ENCODE peak calls at places on chromosomes 3 and 15, in four cellular contexts. One of them, this sample, is unnamed.

GRCh38 chr3:165729756-165730155 is 107.5 kb downstream of the BCHE start:
- DNase-seq in HCT116: no peak
- DNase-seq in GM12878: no peak
- DNase-seq in K562: no peak
- DNase-seq in this sample: no peak

GRCh38 chr3:168077091-168077490 is 18.6 kb downstream of the GOLIM4 start:
- DNase-seq in HCT116: no peak
- DNase-seq in GM12878: no peak
- DNase-seq in K562: no peak
- DNase-seq in this sample: no peak

GRCh38 chr3:84126160-84126559 is 832.6 kb upstream of the CADM2 start:
- DNase-seq in HCT116: no peak
- DNase-seq in GM12878: no peak
- DNase-seq in K562: peak
- DNase-seq in this sample: no peak

GRCh38 chr3:133112666-133113065 is 74.5 kb downstream of the TMEM108 start:
- DNase-seq in HCT116: no peak
- DNase-seq in GM12878: no peak
- DNase-seq in K562: no peak
- DNase-seq in this sample: no peak

GRCh38 chr3:100260081-100260684 is 609 bp upstream of the TBC1D23 start:
- DNase-seq in HCT116: no peak
- DNase-seq in GM12878: no peak
- DNase-seq in K562: peak
- DNase-seq in this sample: no peak

GRCh38 chr3:17412950-17413530 is 329.4 kb downstream of the TBC1D5 start:
- DNase-seq in HCT116: peak
- DNase-seq in GM12878: peak
- DNase-seq in K562: peak
- DNase-seq in this sample: no peak

GRCh38 chr15:91894606-91895005 is 41.1 kb downstream of the SLCO3A1 start:
- DNase-seq in HCT116: no peak
- DNase-seq in GM12878: no peak
- DNase-seq in K562: no peak
- DNase-seq in this sample: no peak

GRCh38 chr3:152574461-152575079 is 260.4 kb upstream of the P2RY1 start:
- DNase-seq in HCT116: peak
- DNase-seq in GM12878: peak
- DNase-seq in K562: peak
- DNase-seq in this sample: no peak

GRCh38 chr15:39028069-39028468 is 463.5 kb upstream of the RASGRP1 start:
- DNase-seq in HCT116: no peak
- DNase-seq in GM12878: no peak
- DNase-seq in K562: peak
- DNase-seq in this sample: no peak

GRCh38 chr3:174466471-174467054 is 392.6 kb upstream of the NAALADL2 start:
- DNase-seq in HCT116: no peak
- DNase-seq in GM12878: no peak
- DNase-seq in K562: no peak
- DNase-seq in this sample: no peak

GRCh38 chr3:196513697-196514349 is 1.3 kb downstream of the SMCO1 start:
- DNase-seq in HCT116: no peak
- DNase-seq in GM12878: no peak
- DNase-seq in K562: no peak
- DNase-seq in this sample: no peak

GRCh38 chr3:23810342-23811116 is 4.8 kb downstream of the UBE2E1 start:
- DNase-seq in HCT116: no peak
- DNase-seq in GM12878: no peak
- DNase-seq in K562: peak
- DNase-seq in this sample: peak

GRCh38 chr3:67863869-67864268 is 209.5 kb upstream of the SUCLG2 start:
- DNase-seq in HCT116: peak
- DNase-seq in GM12878: no peak
- DNase-seq in K562: peak
- DNase-seq in this sample: no peak

GRCh38 chr3:14371573-14372474 is 30.6 kb upstream of the SLC6A6 start:
- DNase-seq in HCT116: peak
- DNase-seq in GM12878: no peak
- DNase-seq in K562: peak
- DNase-seq in this sample: no peak

GRCh38 chr15:78298983-78299301 is 467 bp downstream of the SKIC8 start:
- DNase-seq in HCT116: no peak
- DNase-seq in GM12878: no peak
- DNase-seq in K562: peak
- DNase-seq in this sample: no peak
- TF ChIP-seq EGR1 in HCT116: no peak
- TF ChIP-seq EGR1 in GM12878: no peak
- TF ChIP-seq EGR1 in K562: no peak
- TF ChIP-seq EGR1 in this sample: no peak

GRCh38 chr15:68732451-68732850 is 88.2 kb downstream of the ANP32A start:
- DNase-seq in HCT116: no peak
- DNase-seq in GM12878: no peak
- DNase-seq in K562: no peak
- DNase-seq in this sample: no peak

GRCh38 chr15:68731318-68731897 is 89.3 kb downstream of the ANP32A start:
- DNase-seq in HCT116: no peak
- DNase-seq in GM12878: no peak
- DNase-seq in K562: no peak
- DNase-seq in this sample: no peak

GRCh38 chr15:68733666-68734065 is 87.0 kb downstream of the ANP32A start:
- DNase-seq in HCT116: no peak
- DNase-seq in GM12878: no peak
- DNase-seq in K562: no peak
- DNase-seq in this sample: no peak

GRCh38 chr15:68729789-68730201 is 90.9 kb downstream of the ANP32A start:
- DNase-seq in HCT116: no peak
- DNase-seq in GM12878: no peak
- DNase-seq in K562: no peak
- DNase-seq in this sample: no peak

DNA sequence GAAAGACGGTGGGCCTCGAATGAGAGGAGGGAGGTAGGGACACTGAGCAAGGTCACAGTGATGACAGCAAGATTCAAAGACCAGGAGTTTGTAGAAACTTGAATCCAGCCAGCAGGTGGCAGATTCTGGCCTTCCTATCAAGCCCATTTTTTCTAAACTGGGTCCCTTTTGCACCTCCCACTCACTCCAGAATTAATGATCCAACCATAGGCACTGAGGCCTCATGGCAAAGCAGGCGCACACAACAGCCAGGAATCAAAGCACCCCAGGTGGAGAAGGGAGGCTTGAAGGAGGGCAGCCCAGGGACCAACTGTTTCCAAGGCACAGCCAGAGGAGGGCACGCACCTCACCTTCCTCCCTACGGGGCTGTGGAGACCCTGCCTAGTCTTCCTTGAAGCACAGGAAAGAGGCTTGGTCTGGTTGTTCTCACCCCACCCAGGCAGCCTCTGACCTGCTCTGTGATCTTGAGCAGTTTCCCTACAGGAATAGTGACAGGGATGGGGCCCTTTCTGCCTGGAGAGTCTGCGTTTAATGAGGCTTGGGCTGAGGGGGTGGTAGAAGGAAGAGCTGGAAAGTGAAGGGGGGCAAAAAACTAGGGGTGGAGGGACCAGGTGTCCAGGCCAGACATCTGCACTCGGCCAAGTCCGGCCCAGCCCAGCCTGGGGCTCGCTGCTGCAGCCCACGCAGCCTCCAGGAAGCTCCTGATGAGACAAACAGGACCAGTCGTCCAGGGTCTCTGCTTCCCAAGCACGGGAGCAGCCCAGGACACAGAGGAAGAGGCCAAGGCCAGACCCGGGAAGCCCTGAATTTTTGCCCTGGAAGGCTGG is 90.0 kb downstream of the ANP32A start:
- DNase-seq in HCT116: peak
- DNase-seq in GM12878: no peak
- DNase-seq in K562: peak
- DNase-seq in this sample: peak
- TF ChIP-seq EGR1 in HCT116: no peak
- TF ChIP-seq EGR1 in GM12878: no peak
- TF ChIP-seq EGR1 in K562: no peak
- TF ChIP-seq EGR1 in this sample: no peak

DNA sequence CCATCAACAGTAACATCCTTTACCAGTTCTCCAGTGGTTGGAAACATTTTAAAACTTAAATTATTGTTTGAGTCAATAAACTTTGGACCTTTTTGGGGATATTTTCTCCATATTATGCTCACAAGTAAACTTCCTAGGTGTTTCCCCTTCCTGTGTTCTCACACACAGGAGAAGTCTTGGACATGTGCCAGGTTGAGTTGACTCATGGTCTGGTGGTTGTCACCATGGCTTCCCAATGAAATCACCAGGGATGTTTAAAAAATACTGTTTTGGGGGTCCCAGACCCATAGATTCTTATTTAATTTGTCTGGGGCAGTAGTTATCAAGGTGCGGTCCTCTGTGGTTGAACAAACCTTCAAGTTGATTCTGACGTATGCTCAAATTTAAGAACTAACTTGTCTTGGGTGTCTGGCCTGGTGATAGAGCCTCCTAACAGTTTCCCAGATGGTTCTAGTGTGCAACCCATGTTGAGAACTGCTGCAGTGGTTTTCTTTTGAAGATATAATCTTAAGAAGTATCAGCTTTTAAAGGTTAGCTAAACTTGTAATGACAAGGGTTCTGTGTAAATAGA is 291.8 kb downstream of the EDEM1 start:
- DNase-seq in HCT116: no peak
- DNase-seq in GM12878: no peak
- DNase-seq in K562: peak
- DNase-seq in this sample: no peak
- TF ChIP-seq EGR1 in HCT116: no peak
- TF ChIP-seq EGR1 in GM12878: no peak
- TF ChIP-seq EGR1 in K562: no peak
- TF ChIP-seq EGR1 in this sample: no peak

GRCh38 chr3:42526616-42527367 is 24.3 kb downstream of the VIPR1 start:
- DNase-seq in HCT116: no peak
- DNase-seq in GM12878: no peak
- DNase-seq in K562: peak
- DNase-seq in this sample: no peak
- TF ChIP-seq EGR1 in HCT116: no peak
- TF ChIP-seq EGR1 in GM12878: peak
- TF ChIP-seq EGR1 in K562: peak
- TF ChIP-seq EGR1 in this sample: no peak

DNA sequence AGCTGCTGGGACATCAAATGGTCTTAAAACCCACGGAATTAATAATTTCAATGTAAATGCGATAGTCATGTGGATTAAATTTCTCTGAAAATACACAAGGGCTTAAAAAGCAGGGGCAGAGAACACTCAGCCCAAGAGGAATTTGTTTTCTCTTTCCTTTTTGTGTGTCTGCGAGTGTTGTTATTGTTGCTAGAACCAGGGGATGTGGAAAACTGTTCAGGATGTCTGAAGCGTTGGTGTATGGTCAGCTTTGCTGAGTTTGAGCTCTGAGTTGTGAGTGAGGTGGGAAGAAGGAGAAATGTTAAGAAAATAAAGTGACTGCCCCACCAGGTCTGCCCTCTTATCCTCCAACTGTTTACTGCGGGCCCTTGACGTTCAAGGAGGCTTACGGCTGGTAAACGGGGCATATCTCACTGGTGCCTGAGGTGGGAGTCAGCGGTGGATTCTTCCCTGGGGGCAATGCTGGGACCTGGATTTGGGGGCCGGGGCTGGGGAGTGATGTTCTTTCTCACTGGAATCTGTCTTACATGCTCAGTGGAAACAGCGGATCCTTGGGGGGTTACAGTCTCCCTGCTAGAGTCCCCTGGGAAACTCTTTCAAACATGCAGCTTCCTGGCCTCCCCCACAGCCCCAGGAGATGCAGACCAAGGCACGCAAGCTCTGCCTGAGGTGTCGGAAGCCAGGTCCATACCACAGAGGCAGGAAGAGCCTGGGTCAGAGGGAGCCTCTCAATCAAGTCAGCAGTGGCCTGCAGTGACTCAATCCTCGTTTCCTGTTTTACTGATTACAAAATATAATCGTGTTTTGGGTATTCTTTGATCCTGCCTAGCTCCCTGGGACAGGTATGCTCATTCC is 41.8 kb downstream of the ITGA11 start:
- DNase-seq in HCT116: no peak
- DNase-seq in GM12878: peak
- DNase-seq in K562: no peak
- DNase-seq in this sample: no peak
- TF ChIP-seq EGR1 in HCT116: no peak
- TF ChIP-seq EGR1 in GM12878: no peak
- TF ChIP-seq EGR1 in K562: no peak
- TF ChIP-seq EGR1 in this sample: no peak

GRCh38 chr3:190596341-190597285 is 82.7 kb downstream of the IL1RAP start:
- DNase-seq in HCT116: no peak
- DNase-seq in GM12878: no peak
- DNase-seq in K562: no peak
- DNase-seq in this sample: no peak
- TF ChIP-seq EGR1 in HCT116: no peak
- TF ChIP-seq EGR1 in GM12878: no peak
- TF ChIP-seq EGR1 in K562: no peak
- TF ChIP-seq EGR1 in this sample: no peak